ENCODE peak calls at places on chromosomes 11 and 22, in seven cellular contexts. O, E, X, N, F, J and W are unnamed samples.

GRCh38 chr22:22849640-22850610 is 37.7 kb upstream of the IGLL5 start:
- DNase-seq in O (no peak), E (no peak), X (no peak), N (no peak), F (no peak), J (no peak), W (no peak)

GRCh38 chr22:21866821-21867527 is 471 bp downstream of the MAPK1 start:
- DNase-seq in O (no peak), E (peak; percentile 27), X (peak; percentile 32), N (peak; percentile 26), F (no peak), J (peak; percentile 63), W (no peak)

GRCh38 chr11:71304491-71304890 is 52.1 kb upstream of the SHANK2 start:
- DNase-seq in O (no peak), E (no peak), X (no peak), N (no peak), F (no peak), J (peak; percentile 17), W (no peak)

GRCh38 chr11:8031248-8032115 is 44.3 kb downstream of the EIF3F start:
- DNase-seq in O (no peak), E (no peak), X (no peak), N (no peak), F (no peak), J (peak; percentile 28), W (no peak)

GRCh38 chr11:2791139-2791520 is 91.3 kb upstream of the KCNQ1OT1 start:
- DNase-seq in O (no peak), E (no peak), X (no peak), N (peak; percentile 9), F (no peak), J (peak; percentile 52), W (no peak)

GRCh38 chr22:23767673-23768548 is at the start of gene CHCHD10:
- DNase-seq in O (no peak), E (peak; percentile 73), X (peak; percentile 86), N (peak; percentile 88), F (peak; percentile 70), J (peak; percentile 89), W (peak; percentile 87)

GRCh38 chr11:102596578-102596977 is 28.6 kb downstream of the MMP20 start:
- DNase-seq in O (no peak), E (no peak), X (no peak), N (no peak), F (no peak), J (no peak), W (no peak)

GRCh38 chr11:45945392-45945999 is 23.0 kb downstream of the LARGE2 start:
- DNase-seq in O (no peak), E (no peak), X (no peak), N (no peak), F (no peak), J (no peak), W (no peak)

GRCh38 chr11:114142646-114143045 is 83.1 kb downstream of the ZBTB16 start:
- DNase-seq in O (no peak), E (no peak), X (no peak), N (no peak), F (no peak), J (no peak), W (no peak)

GRCh38 chr22:20424937-20425587 is 12.6 kb downstream of the SCARF2 start:
- DNase-seq in O (no peak), E (no peak), X (peak; percentile 30), N (no peak), F (no peak), J (no peak), W (no peak)

GRCh38 chr11:11984563-11984962 is 23.9 kb downstream of the DKK3 start:
- DNase-seq in O (no peak), E (no peak), X (no peak), N (no peak), F (no peak), J (no peak), W (no peak)

GRCh38 chr11:134468081-134468668 is 56.1 kb upstream of the B3GAT1 start:
- DNase-seq in O (no peak), E (no peak), X (no peak), N (no peak), F (no peak), J (no peak), W (no peak)

GRCh38 chr22:20569059-20570058 is 61.9 kb downstream of the MED15 start:
- DNase-seq in O (peak; percentile 99), E (peak; percentile 88), X (peak; percentile 79), N (peak; percentile 52), F (peak; percentile 96), J (peak; percentile 84), W (peak; percentile 27)

GRCh38 chr11:117538731-117539130 is 211.1 kb downstream of the CEP164 start:
- DNase-seq in O (no peak), E (no peak), X (no peak), N (no peak), F (no peak), J (no peak), W (no peak)

GRCh38 chr11:42913731-42914130 is 398.1 kb upstream of the API5 start:
- DNase-seq in O (no peak), E (no peak), X (no peak), N (no peak), F (no peak), J (no peak), W (no peak)

GRCh38 chr11:3622521-3622920 is 19.3 kb downstream of the ART5 start:
- DNase-seq in O (no peak), E (no peak), X (no peak), N (no peak), F (no peak), J (no peak), W (no peak)